ENCODE peak calls at places on chromosome 5, in eight cellular contexts. U, V, C, F, R, M, P and S are unnamed samples.

GRCh38 chr5:90558344-90559192 is at the start of gene ADGRV1:
- DNase-seq in C (no peak), R (peak), P (no peak), F (peak), M (peak), V (peak), U (no peak), S (no peak)

GRCh38 chr5:157366741-157367684 is 93.0 kb upstream of the NIPAL4 start:
- DNase-seq in V (no peak), M (peak), R (peak), P (no peak), C (no peak), F (peak), U (no peak), S (no peak)

GRCh38 chr5:10593531-10594181 is 29.8 kb downstream of the ANKRD33B start:
- DNase-seq in M (no peak), R (no peak), V (no peak), F (no peak), U (no peak), P (no peak), C (no peak), S (no peak)

GRCh38 chr5:149265559-149265958 is 6.1 kb upstream of the AFAP1L1 start:
- DNase-seq in V (no peak), M (peak), R (no peak), P (no peak), F (peak), U (no peak), C (no peak), S (no peak)

GRCh38 chr5:68409259-68409658 is 193.7 kb downstream of the PIK3R1 start:
- DNase-seq in F (peak), P (no peak), V (no peak), R (no peak), C (no peak), M (no peak), U (no peak), S (no peak)

GRCh38 chr5:141634720-141635119 is 1.9 kb downstream of the HDAC3 start:
- DNase-seq in M (no peak), U (no peak), C (no peak), V (no peak), R (no peak), P (no peak), F (no peak), S (no peak)

GRCh38 chr5:58022055-58022454 is 437.8 kb downstream of the PLK2 start:
- DNase-seq in P (no peak), M (no peak), R (no peak), V (no peak), F (no peak), U (no peak), C (no peak), S (no peak)

GRCh38 chr5:95238560-95239325 is 46.2 kb downstream of the MCTP1 start:
- DNase-seq in R (peak), U (no peak), F (peak), P (no peak), V (no peak), M (no peak), C (no peak), S (no peak)

GRCh38 chr5:161660806-161661205 is 24.7 kb upstream of the GABRA6 start:
- DNase-seq in C (no peak), F (no peak), R (no peak), U (no peak), M (peak), P (no peak), V (no peak), S (no peak)

GRCh38 chr5:10235350-10235749 is 14.3 kb downstream of the ATPSCKMT start:
- DNase-seq in U (no peak), M (no peak), P (no peak), F (peak), C (no peak), R (peak), V (no peak), S (no peak)

GRCh38 chr5:136077046-136077445 is 48.3 kb downstream of the TGFBI start:
- DNase-seq in P (no peak), V (no peak), C (no peak), F (no peak), R (no peak), M (no peak), U (no peak), S (no peak)

GRCh38 chr5:77876862-77877502 is 100.8 kb upstream of the TBCA start:
- DNase-seq in C (no peak), F (no peak), P (no peak), M (no peak), V (no peak), U (no peak), R (no peak), S (no peak)

GRCh38 chr5:171610686-171611085 is 174.9 kb upstream of the SMIM23 start:
- DNase-seq in M (no peak), R (no peak), V (no peak), U (no peak), P (no peak), C (no peak), F (no peak), S (no peak)